ENCODE peak calls at places on chromosomes 5 and 9, in four cellular contexts. X is tibial nerve, K is stomach, W is ovary. V is an unnamed sample. For H3K27me3, the result is how much of the 10 kb centered on the place peaks cover.

GRCh38 chr5:140292212-140293040 is 10.5 kb downstream of the PFDN1 start:
- DNase-seq in X (no peak), K (no peak), W (no peak), V (no peak)

GRCh38 chr9:70995511-70995910 is 125.9 kb downstream of the TRPM3 start:
- DNase-seq in X (no peak), K (no peak), W (no peak), V (no peak)

GRCh38 chr9:127567898-127568617 is 44.0 kb upstream of the STXBP1 start:
- DNase-seq in X (no peak), K (no peak), W (peak), V (no peak)

GRCh38 chr5:17005087-17005828 is 69.2 kb upstream of the MYO10 start:
- DNase-seq in X (no peak), K (no peak), W (no peak), V (no peak)

GRCh38 chr5:96117863-96118651 is 156.4 kb upstream of the ELL2 start:
- DNase-seq in X (no peak), K (peak), W (no peak), V (no peak)

GRCh38 chr5:128199104-128199503 is 115.5 kb downstream of the SLC12A2 start:
- DNase-seq in X (no peak), K (no peak), W (no peak), V (no peak)

GRCh38 chr9:90825586-90825985 is 24.0 kb downstream of the SYK start:
- DNase-seq in X (no peak), K (no peak), W (no peak), V (no peak)

GRCh38 chr9:23606107-23606506 is 219.9 kb downstream of the ELAVL2 start:
- DNase-seq in X (no peak), K (no peak), W (no peak), V (no peak)

GRCh38 chr9:35152926-35153325 is 8.9 kb upstream of the UNC13B start:
- DNase-seq in X (no peak), K (no peak), W (no peak), V (no peak)

GRCh38 chr9:76206821-76207220 is 187.4 kb downstream of the RFK start:
- DNase-seq in X (no peak), K (no peak), W (no peak), V (no peak)

GRCh38 chr5:131270809-131271208 is 7.0 kb downstream of the CDC42SE2 start:
- DNase-seq in X (no peak), K (no peak), W (no peak), V (no peak)

GRCh38 chr9:99269429-99269828 is 47.3 kb downstream of the SEC61B start:
- DNase-seq in X (no peak), K (no peak), W (no peak), V (no peak)

GRCh38 chr5:93673555-93673954 is 67.8 kb downstream of the POU5F2 start:
- DNase-seq in X (no peak), K (no peak), W (no peak), V (no peak)

GRCh38 chr5:181126841-181127240 is 4.1 kb downstream of the OR2V1 start:
- DNase-seq in X (no peak), K (no peak), W (no peak), V (no peak)
- TF ChIP-seq EP300 in X (no peak), K (no peak), W (no peak), V (no peak)

GRCh38 chr9:132142883-132143282 is 19.0 kb upstream of the NTNG2 start:
- DNase-seq in X (no peak), K (no peak), W (no peak), V (no peak)
- H3K27me3 ChIP-seq in X (under half), K (under half), W (under half), V (under half)

GRCh38 chr9:98104445-98104881 is 14.6 kb downstream of the TRIM14 start:
- DNase-seq in X (no peak), K (no peak), W (no peak), V (no peak)

GRCh38 chr9:98099346-98099745 is 19.7 kb downstream of the TRIM14 start:
- DNase-seq in X (no peak), K (no peak), W (no peak), V (no peak)

GRCh38 chr9:98101416-98101815 is 17.6 kb downstream of the TRIM14 start:
- DNase-seq in X (no peak), K (no peak), W (no peak), V (no peak)

GRCh38 chr9:98099898-98100297 is 19.1 kb downstream of the TRIM14 start:
- DNase-seq in X (no peak), K (no peak), W (no peak), V (no peak)

DNA sequence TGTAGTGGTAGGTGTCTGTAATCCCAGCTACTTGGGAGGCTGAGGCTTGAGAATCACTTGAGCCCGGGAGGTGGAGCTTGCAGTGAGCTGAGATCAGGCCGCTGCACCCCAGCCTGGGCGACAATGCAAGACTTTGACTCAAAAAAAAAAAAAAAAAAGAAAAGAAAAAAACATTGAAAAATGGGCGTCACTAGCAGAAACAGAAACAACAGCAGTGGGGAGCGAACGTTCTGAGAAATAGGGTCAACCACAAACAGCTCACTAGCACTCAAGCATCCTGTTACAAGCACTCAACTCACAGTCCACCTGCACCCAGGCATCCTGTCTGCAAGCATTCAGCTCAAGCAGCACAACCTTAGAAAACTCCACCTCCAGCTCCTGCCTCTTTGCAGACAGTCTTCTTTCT is 17.2 kb downstream of the TRIM14 start:
- DNase-seq in X (no peak), K (peak), W (no peak), V (no peak)
- TF ChIP-seq POLR2A in X (no peak), K (no peak), W (no peak), V (no peak)

GRCh38 chr5:85441138-85441537 is 1056.5 kb upstream of the EDIL3 start:
- DNase-seq in X (no peak), K (no peak), W (no peak), V (no peak)
- TF ChIP-seq EP300 in X (no peak), K (no peak), W (no peak), V (no peak)

V was measured in upper lobe of left lung.